ENCODE peak calls at places on chromosomes 1 and 21, in four cellular contexts. One of them, this sample, is unnamed.

GRCh38 chr1:205928256-205928655 is 15.0 kb downstream of the SLC26A9 start:
- DNase-seq in mesendoderm: no peak
- DNase-seq in breast epithelium: no peak
- DNase-seq in PC-3: no peak
- DNase-seq in this sample: no peak

GRCh38 chr1:9690440-9691107 is 39.0 kb downstream of the PIK3CD start:
- DNase-seq in mesendoderm: no peak
- DNase-seq in breast epithelium: no peak
- DNase-seq in PC-3: no peak
- DNase-seq in this sample: peak; percentile 52

GRCh38 chr1:239262538-239262937 is 123.8 kb upstream of the CHRM3 start:
- DNase-seq in mesendoderm: peak; percentile 25
- DNase-seq in breast epithelium: no peak
- DNase-seq in PC-3: peak; percentile 37
- DNase-seq in this sample: peak; percentile 8

GRCh38 chr1:243956448-243956847 is 94.6 kb upstream of the ZBTB18 start:
- DNase-seq in mesendoderm: no peak
- DNase-seq in breast epithelium: no peak
- DNase-seq in PC-3: no peak
- DNase-seq in this sample: no peak

GRCh38 chr1:27394925-27395324 is 2.5 kb downstream of the GPR3 start:
- DNase-seq in mesendoderm: no peak
- DNase-seq in breast epithelium: no peak
- DNase-seq in PC-3: no peak
- DNase-seq in this sample: no peak

GRCh38 chr1:45589861-45590260 is 6.0 kb downstream of the NASP start:
- DNase-seq in mesendoderm: no peak
- DNase-seq in breast epithelium: no peak
- DNase-seq in PC-3: no peak
- DNase-seq in this sample: no peak

GRCh38 chr21:33937931-33938339 is 22.3 kb upstream of the ATP5PO start:
- DNase-seq in mesendoderm: no peak
- DNase-seq in breast epithelium: no peak
- DNase-seq in PC-3: no peak
- DNase-seq in this sample: no peak

GRCh38 chr1:97145321-97145956 is 423.9 kb downstream of the PTBP2 start:
- DNase-seq in mesendoderm: no peak
- DNase-seq in breast epithelium: peak; percentile 38
- DNase-seq in PC-3: no peak
- DNase-seq in this sample: no peak

GRCh38 chr1:209625205-209625549 is 27.0 kb downstream of the LAMB3 start:
- DNase-seq in mesendoderm: no peak
- DNase-seq in breast epithelium: no peak
- DNase-seq in PC-3: no peak
- DNase-seq in this sample: no peak
- H3K36me3 ChIP-seq in mesendoderm: no peaks in the 10 kb centered on the region
- H3K36me3 ChIP-seq in breast epithelium: no peaks in the 10 kb centered on the region
- H3K36me3 ChIP-seq in PC-3: peaks cover 98% of the 10 kb centered on the region
- H3K36me3 ChIP-seq in this sample: no peaks in the 10 kb centered on the region

GRCh38 chr1:119962296-119962968 is 66.1 kb upstream of the ADAM30 start:
- DNase-seq in mesendoderm: no peak
- DNase-seq in breast epithelium: no peak
- DNase-seq in PC-3: no peak
- DNase-seq in this sample: no peak
- H3K36me3 ChIP-seq in mesendoderm: peaks cover 3% of the 10 kb centered on the region
- H3K36me3 ChIP-seq in breast epithelium: peaks cover 7% of the 10 kb centered on the region
- H3K36me3 ChIP-seq in PC-3: peaks cover 36% of the 10 kb centered on the region
- H3K36me3 ChIP-seq in this sample: peaks cover 3% of the 10 kb centered on the region

GRCh38 chr1:229641306-229641705 is 15.3 kb downstream of the URB2 start:
- DNase-seq in mesendoderm: no peak
- DNase-seq in breast epithelium: no peak
- DNase-seq in PC-3: no peak
- DNase-seq in this sample: no peak
- H3K36me3 ChIP-seq in mesendoderm: peaks cover 23% of the 10 kb centered on the region
- H3K36me3 ChIP-seq in breast epithelium: peaks cover 5% of the 10 kb centered on the region
- H3K36me3 ChIP-seq in PC-3: peaks cover 52% of the 10 kb centered on the region
- H3K36me3 ChIP-seq in this sample: peaks cover 27% of the 10 kb centered on the region

GRCh38 chr1:55124470-55124869 is 85.1 kb downstream of the PCSK9 start:
- DNase-seq in mesendoderm: no peak
- DNase-seq in breast epithelium: no peak
- DNase-seq in PC-3: no peak
- DNase-seq in this sample: no peak
- H3K36me3 ChIP-seq in mesendoderm: peaks cover 14% of the 10 kb centered on the region
- H3K36me3 ChIP-seq in breast epithelium: peaks cover 26% of the 10 kb centered on the region
- H3K36me3 ChIP-seq in PC-3: peaks cover 82% of the 10 kb centered on the region
- H3K36me3 ChIP-seq in this sample: peaks cover 24% of the 10 kb centered on the region

GRCh38 chr1:225840223-225840610 is 30.3 kb downstream of the EPHX1 start:
- DNase-seq in mesendoderm: no peak
- DNase-seq in breast epithelium: no peak
- DNase-seq in PC-3: no peak
- DNase-seq in this sample: peak; percentile 32

GRCh38 chr1:225842788-225843425 is 33.0 kb downstream of the EPHX1 start:
- DNase-seq in mesendoderm: no peak
- DNase-seq in breast epithelium: no peak
- DNase-seq in PC-3: no peak
- DNase-seq in this sample: no peak

GRCh38 chr1:225840713-225841112 is 30.8 kb downstream of the EPHX1 start:
- DNase-seq in mesendoderm: no peak
- DNase-seq in breast epithelium: no peak
- DNase-seq in PC-3: no peak
- DNase-seq in this sample: no peak

GRCh38 chr1:225843426-225843795 is 33.5 kb downstream of the EPHX1 start:
- DNase-seq in mesendoderm: no peak
- DNase-seq in breast epithelium: no peak
- DNase-seq in PC-3: no peak
- DNase-seq in this sample: no peak

DNA sequence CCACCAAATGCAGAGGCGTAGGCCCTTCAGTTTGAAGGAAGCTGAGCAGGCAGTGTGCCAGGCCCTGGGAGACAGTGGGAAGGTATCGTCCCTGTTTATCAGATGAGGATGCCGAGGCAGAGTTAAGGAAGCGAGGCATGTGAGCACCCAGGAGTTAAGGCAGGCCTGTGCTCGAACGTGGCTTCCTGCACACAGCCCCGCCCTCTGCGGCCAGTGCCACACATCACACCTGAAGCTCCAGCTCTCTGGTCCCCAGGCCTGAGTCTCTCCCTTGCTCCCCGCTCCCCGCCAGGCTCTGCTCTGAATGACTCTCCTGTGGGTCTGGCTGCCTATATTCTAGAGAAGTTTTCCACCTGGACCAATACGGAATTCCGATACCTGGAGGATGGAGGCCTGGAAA is 32.1 kb downstream of the EPHX1 start:
- DNase-seq in mesendoderm: no peak
- DNase-seq in breast epithelium: no peak
- DNase-seq in PC-3: no peak
- DNase-seq in this sample: no peak
- H3K36me3 ChIP-seq in mesendoderm: peaks cover 19% of the 10 kb centered on the region
- H3K36me3 ChIP-seq in breast epithelium: no peaks in the 10 kb centered on the region
- H3K36me3 ChIP-seq in PC-3: peaks cover 22% of the 10 kb centered on the region
- H3K36me3 ChIP-seq in this sample: peaks cover 29% of the 10 kb centered on the region

DNA sequence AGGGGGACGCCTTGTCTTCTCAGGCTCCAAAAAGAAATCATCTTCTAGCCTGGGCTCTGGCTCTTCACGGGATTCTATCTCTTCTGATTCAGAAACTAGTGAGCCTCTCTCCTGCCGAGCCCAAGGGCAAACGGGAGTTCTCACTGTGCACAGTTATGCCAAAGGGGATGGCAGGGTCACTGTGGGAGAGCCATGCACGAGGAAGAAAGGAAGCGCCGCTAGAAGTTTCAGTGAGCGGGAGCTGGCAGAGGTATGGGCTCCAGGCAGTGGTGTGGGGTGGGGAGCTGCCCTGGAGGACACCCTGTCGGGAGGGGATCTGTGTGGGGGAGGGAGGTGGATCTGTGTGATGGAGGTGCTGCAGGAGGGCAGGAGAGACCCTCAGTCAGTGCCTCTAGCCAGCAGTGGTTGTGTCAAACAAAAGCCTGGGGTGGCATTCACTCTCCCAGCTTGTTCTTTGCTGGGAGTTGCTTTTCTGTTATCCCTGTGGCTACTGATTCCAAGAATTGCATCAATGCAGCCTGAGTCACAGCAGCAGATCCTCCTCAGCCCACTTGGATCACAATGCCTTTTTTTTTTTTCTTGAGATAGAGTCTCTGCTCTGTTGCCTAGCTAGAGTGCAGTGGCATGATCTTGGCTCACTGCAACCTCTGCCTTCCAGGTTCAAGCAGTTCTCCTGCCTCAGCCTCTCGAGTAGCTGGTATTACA is 21.8 kb downstream of the KDM4A start:
- DNase-seq in mesendoderm: no peak
- DNase-seq in breast epithelium: no peak
- DNase-seq in PC-3: no peak
- DNase-seq in this sample: no peak
- H3K36me3 ChIP-seq in mesendoderm: peaks cover 29% of the 10 kb centered on the region
- H3K36me3 ChIP-seq in breast epithelium: peaks cover 29% of the 10 kb centered on the region
- H3K36me3 ChIP-seq in PC-3: peaks cover 59% of the 10 kb centered on the region
- H3K36me3 ChIP-seq in this sample: peaks cover 62% of the 10 kb centered on the region

GRCh38 chr1:156128749-156129682 is 14.5 kb downstream of the LMNA start:
- DNase-seq in mesendoderm: no peak
- DNase-seq in breast epithelium: no peak
- DNase-seq in PC-3: peak; percentile 37
- DNase-seq in this sample: no peak
- H3K36me3 ChIP-seq in mesendoderm: no peaks in the 10 kb centered on the region
- H3K36me3 ChIP-seq in breast epithelium: no peaks in the 10 kb centered on the region
- H3K36me3 ChIP-seq in PC-3: peaks cover 46% of the 10 kb centered on the region
- H3K36me3 ChIP-seq in this sample: peaks cover 5% of the 10 kb centered on the region

DNA sequence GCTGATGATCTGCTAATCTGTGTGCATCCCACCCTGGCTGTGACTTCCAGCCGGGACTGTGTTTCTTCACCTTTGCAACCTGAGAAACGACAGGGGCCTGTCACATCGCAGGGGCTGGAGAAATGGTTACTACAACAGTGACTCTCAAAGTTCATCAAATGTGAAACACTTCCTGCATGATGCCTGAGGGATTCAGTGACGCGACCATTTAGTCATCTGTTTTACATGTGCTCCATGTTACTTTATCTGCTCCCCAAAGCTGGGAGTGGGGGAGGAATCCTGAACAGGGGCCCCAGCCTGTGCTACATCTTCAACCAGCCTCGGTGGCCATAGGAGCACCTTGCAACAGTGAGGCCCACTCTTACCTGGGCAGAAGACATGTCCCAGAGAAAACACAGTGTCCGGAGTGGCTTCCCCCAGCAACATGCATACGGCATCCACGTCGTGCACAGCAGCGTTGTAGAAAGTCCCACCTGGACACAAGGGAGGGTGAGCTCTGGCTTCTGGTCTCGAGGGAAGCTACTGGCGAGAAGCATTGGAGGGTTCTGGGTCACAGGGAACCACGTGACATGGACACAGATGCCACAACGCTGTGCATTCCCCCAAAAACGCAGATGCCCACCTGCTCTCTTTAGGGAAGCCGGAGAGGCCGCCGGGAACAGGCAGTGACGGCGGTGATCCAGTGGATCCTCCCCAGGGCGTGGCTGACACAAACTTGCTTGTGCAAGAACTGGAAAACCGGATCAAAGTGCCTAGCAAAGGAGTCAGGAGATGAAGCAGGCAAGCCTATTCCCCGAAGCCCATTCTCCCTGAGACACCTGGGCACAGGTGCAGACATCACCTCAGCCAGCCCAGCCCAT is 9.6 kb upstream of the CCDC27 start:
- DNase-seq in mesendoderm: no peak
- DNase-seq in breast epithelium: no peak
- DNase-seq in PC-3: no peak
- DNase-seq in this sample: no peak
- H3K36me3 ChIP-seq in mesendoderm: peaks cover 8% of the 10 kb centered on the region
- H3K36me3 ChIP-seq in breast epithelium: peaks cover 8% of the 10 kb centered on the region
- H3K36me3 ChIP-seq in PC-3: peaks cover 30% of the 10 kb centered on the region
- H3K36me3 ChIP-seq in this sample: peaks cover 32% of the 10 kb centered on the region

GRCh38 chr1:65141918-65142317 is 6.1 kb upstream of the AK4 start:
- DNase-seq in mesendoderm: no peak
- DNase-seq in breast epithelium: no peak
- DNase-seq in PC-3: no peak
- DNase-seq in this sample: no peak
- H3K36me3 ChIP-seq in mesendoderm: no peaks in the 10 kb centered on the region
- H3K36me3 ChIP-seq in breast epithelium: no peaks in the 10 kb centered on the region
- H3K36me3 ChIP-seq in PC-3: no peaks in the 10 kb centered on the region
- H3K36me3 ChIP-seq in this sample: no peaks in the 10 kb centered on the region

GRCh38 chr1:44292641-44293040 is 62.4 kb downstream of the ERI3 start:
- DNase-seq in mesendoderm: no peak
- DNase-seq in breast epithelium: no peak
- DNase-seq in PC-3: no peak
- DNase-seq in this sample: no peak

GRCh38 chr1:44293761-44294315 is 61.2 kb downstream of the ERI3 start:
- DNase-seq in mesendoderm: no peak
- DNase-seq in breast epithelium: peak; percentile 35
- DNase-seq in PC-3: no peak
- DNase-seq in this sample: no peak

GRCh38 chr1:44296067-44296466 is 59.0 kb downstream of the ERI3 start:
- DNase-seq in mesendoderm: no peak
- DNase-seq in breast epithelium: no peak
- DNase-seq in PC-3: no peak
- DNase-seq in this sample: no peak

GRCh38 chr1:44296794-44297193 is 58.3 kb downstream of the ERI3 start:
- DNase-seq in mesendoderm: no peak
- DNase-seq in breast epithelium: no peak
- DNase-seq in PC-3: no peak
- DNase-seq in this sample: no peak

GRCh38 chr1:44294588-44295007 is 60.5 kb downstream of the ERI3 start:
- DNase-seq in mesendoderm: peak; percentile 80
- DNase-seq in breast epithelium: no peak
- DNase-seq in PC-3: no peak
- DNase-seq in this sample: peak; percentile 86
- H3K36me3 ChIP-seq in mesendoderm: no peaks in the 10 kb centered on the region
- H3K36me3 ChIP-seq in breast epithelium: no peaks in the 10 kb centered on the region
- H3K36me3 ChIP-seq in PC-3: peaks cover 15% of the 10 kb centered on the region
- H3K36me3 ChIP-seq in this sample: peaks cover 21% of the 10 kb centered on the region

This sample was measured in H7.